ENCODE peak calls at places on chromosomes 12 and 14, in eight cellular contexts. C is germinal center, A is NCI-H774, R is Right ventricle myocardium superior, F is cardiac fibroblast, X is body of pancreas, T is dermis microvascular lymphatic vessel endothelial cell, D is NCI-H1092 treated with DMSO at 0.1 percent for 48 hours. O is an unnamed sample.

GRCh38 chr12:112327209-112327930 is 54.9 kb downstream of the HECTD4 start:
- DNase-seq in T (no peak), X (no peak), C (no peak), D (no peak), R (no peak), F (no peak), A (no peak), O (no peak)

GRCh38 chr14:55446833-55447232 is 6.4 kb upstream of the TBPL2 start:
- DNase-seq in D (no peak), C (no peak), A (no peak), T (no peak), R (no peak), X (no peak), F (peak), O (no peak)

GRCh38 chr12:109583733-109584132 is 10.1 kb downstream of the MVK start:
- DNase-seq in F (no peak), R (no peak), A (no peak), C (no peak), D (no peak), T (no peak), X (no peak), O (no peak)

GRCh38 chr14:57833304-57833703 is 32.6 kb downstream of the SLC35F4 start:
- DNase-seq in A (no peak), X (peak), C (no peak), F (peak), D (no peak), T (no peak), R (no peak), O (no peak)

GRCh38 chr12:132614861-132615578 is 3.6 kb upstream of the P2RX2 start:
- DNase-seq in C (peak), A (peak), F (peak), X (peak), D (peak), T (peak), R (peak), O (peak)

GRCh38 chr12:110533607-110534006 is 31.5 kb downstream of the RAD9B start:
- DNase-seq in X (no peak), D (no peak), T (no peak), R (no peak), C (no peak), A (no peak), F (no peak), O (no peak)

GRCh38 chr12:113506867-113507266 is 35.2 kb upstream of the LHX5 start:
- DNase-seq in D (no peak), A (peak), C (no peak), R (no peak), F (no peak), T (no peak), X (no peak), O (no peak)

GRCh38 chr12:96047621-96048211 is 12.3 kb upstream of the LTA4H start:
- DNase-seq in X (peak), C (no peak), T (peak), R (no peak), F (peak), D (peak), A (peak), O (peak)

GRCh38 chr14:41167040-41167439 is 439.6 kb upstream of the LRFN5 start:
- DNase-seq in X (no peak), F (no peak), C (no peak), A (peak), D (no peak), R (no peak), T (no peak), O (no peak)

GRCh38 chr12:93737457-93738198 is 60.5 kb downstream of the CRADD start:
- DNase-seq in X (no peak), A (no peak), D (no peak), T (no peak), C (no peak), F (no peak), R (no peak), O (peak)

GRCh38 chr14:62123959-62124358 is 361.7 kb downstream of the SNAPC1 start:
- DNase-seq in D (no peak), R (no peak), F (no peak), X (no peak), A (no peak), C (peak), T (no peak), O (no peak)

GRCh38 chr12:52221912-52222457 is 11.1 kb upstream of the KRT7 start:
- DNase-seq in F (peak), T (no peak), D (peak), R (peak), X (peak), C (no peak), A (peak), O (peak)

GRCh38 chr12:131854861-131855476 is 26.8 kb downstream of the MMP17 start:
- DNase-seq in A (no peak), C (no peak), X (no peak), R (no peak), F (no peak), T (no peak), D (no peak), O (no peak)

GRCh38 chr14:95544588-95544987 is 9.7 kb downstream of the GLRX5 start:
- DNase-seq in T (no peak), C (no peak), X (no peak), R (no peak), F (peak), A (no peak), D (no peak), O (no peak)

GRCh38 chr12:53499261-53500118 is at the start of gene MAP3K12:
- DNase-seq in C (peak), A (peak), X (no peak), R (peak), F (peak), T (no peak), D (peak), O (peak)

GRCh38 chr12:57523706-57524614 is 1.3 kb downstream of the MBD6 start:
- DNase-seq in R (no peak), A (no peak), D (no peak), C (no peak), X (no peak), T (no peak), F (peak), O (no peak)